ENCODE peak calls at places on chromosomes 6 and 20, in nine cellular contexts. B, M, K, L, F, C, T, O and R are unnamed samples.
A peak's percentile ranks its signal among the peaks of the same experiment; 100 is the strongest.

GRCh38 chr6:157681041-157681650 is 141.9 kb upstream of the SNX9 start:
- DNase-seq in M (no peak), T (no peak), K (peak; percentile 63), B (no peak), C (no peak), O (no peak), F (no peak), L (no peak), R (no peak)

GRCh38 chr6:41284726-41285125 is 1.8 kb downstream of the TREM1 start:
- DNase-seq in T (no peak), K (no peak), F (no peak), B (no peak), O (peak; percentile 33), M (no peak), L (no peak), C (no peak), R (no peak)

GRCh38 chr6:160254467-160255312 is 3.9 kb downstream of the SLC22A2 start:
- DNase-seq in O (no peak), B (no peak), F (no peak), K (no peak), L (no peak), M (no peak), T (no peak), C (no peak), R (no peak)

GRCh38 chr6:27139753-27140522 is 107.6 kb upstream of the PRSS16 start:
- DNase-seq in K (no peak), L (no peak), O (no peak), B (no peak), T (no peak), C (no peak), F (peak; percentile 50), M (no peak), R (no peak)

GRCh38 chr6:30361661-30362060 is 16.7 kb downstream of the RPP21 start:
- DNase-seq in T (no peak), C (no peak), L (no peak), O (no peak), K (no peak), M (no peak), F (no peak), B (no peak), R (no peak)

GRCh38 chr6:161618816-161619454 is 345.1 kb upstream of the AGPAT4 start:
- DNase-seq in M (peak; percentile 72), O (peak; percentile 79), T (no peak), K (peak; percentile 32), L (peak; percentile 31), F (peak; percentile 69), B (no peak), C (peak; percentile 7), R (no peak)

GRCh38 chr6:24666097-24666615 is 543 bp downstream of the TDP2 start:
- DNase-seq in B (no peak), K (peak; percentile 71), M (peak; percentile 54), L (peak; percentile 66), O (peak; percentile 60), T (no peak), C (no peak), F (no peak), R (no peak)

GRCh38 chr6:56637640-56638039 is 5.0 kb downstream of the DST start:
- DNase-seq in T (no peak), C (peak; percentile 61), K (peak; percentile 68), O (peak; percentile 55), M (peak; percentile 42), B (no peak), F (no peak), L (no peak), R (no peak)

GRCh38 chr20:62651285-62652021 is 9.2 kb downstream of the SLCO4A1 start:
- DNase-seq in C (no peak), B (no peak), L (no peak), M (no peak), T (peak; percentile 14), F (no peak), K (peak; percentile 68), O (no peak), R (no peak)

GRCh38 chr20:2467412-2467811 is 3.2 kb downstream of the SNRPB start:
- DNase-seq in T (no peak), O (no peak), F (no peak), C (no peak), L (no peak), K (no peak), B (no peak), M (no peak), R (no peak)

GRCh38 chr6:32406197-32406596 is 784 bp downstream of the BTNL2 start:
- DNase-seq in O (no peak), C (no peak), B (no peak), T (no peak), K (no peak), L (no peak), M (no peak), F (no peak), R (no peak)

GRCh38 chr20:25081730-25082497 is at the start of gene VSX1:
- DNase-seq in K (no peak), C (no peak), T (no peak), M (no peak), B (peak; percentile 65), F (peak; percentile 50), O (no peak), L (peak; percentile 36), R (peak; percentile 73)

GRCh38 chr20:58707770-58708169 is 15.2 kb downstream of the NPEPL1 start:
- DNase-seq in C (no peak), L (no peak), K (no peak), B (peak; percentile 40), M (no peak), T (no peak), F (no peak), O (no peak), R (no peak)

GRCh38 chr6:28544211-28544610 is 18.5 kb downstream of the GPX5 start:
- DNase-seq in B (no peak), O (no peak), F (peak; percentile 61), M (no peak), K (no peak), L (no peak), T (no peak), C (no peak), R (no peak)

GRCh38 chr6:50147371-50147770 is 97.6 kb upstream of the DEFB112 start:
- DNase-seq in M (no peak), F (no peak), T (no peak), C (no peak), O (no peak), K (no peak), L (no peak), B (no peak), R (no peak)

GRCh38 chr20:11067359-11067758 is 393.6 kb upstream of the JAG1 start:
- DNase-seq in L (no peak), B (no peak), O (no peak), C (no peak), F (no peak), M (no peak), T (no peak), K (peak; percentile 95), R (no peak)

GRCh38 chr6:15378864-15379263 is 133.0 kb downstream of the JARID2 start:
- DNase-seq in K (no peak), F (no peak), T (no peak), O (no peak), C (no peak), M (no peak), B (no peak), L (no peak), R (no peak)

GRCh38 chr6:1230689-1231605 is 81.0 kb upstream of the FOXQ1 start:
- DNase-seq in M (no peak), T (no peak), O (no peak), C (no peak), F (no peak), L (no peak), K (no peak), B (no peak), R (peak; percentile 49)

GRCh38 chr6:26484161-26484560 is 15.9 kb upstream of the BTN1A1 start:
- DNase-seq in M (no peak), C (no peak), O (no peak), B (no peak), K (no peak), F (no peak), T (no peak), L (no peak), R (no peak)

GRCh38 chr20:61315319-61315718 is 63.3 kb downstream of the CDH4 start:
- DNase-seq in F (no peak), B (no peak), C (no peak), O (no peak), M (no peak), L (no peak), T (no peak), K (no peak), R (no peak)

GRCh38 chr20:24497851-24498250 is 28.4 kb downstream of the SYNDIG1 start:
- DNase-seq in B (no peak), C (no peak), L (no peak), K (peak; percentile 92), M (no peak), F (no peak), O (no peak), T (no peak), R (no peak)

GRCh38 chr6:42428326-42429041 is 23.2 kb downstream of the TRERF1 start:
- DNase-seq in B (no peak), L (no peak), F (no peak), C (no peak), M (no peak), O (peak; percentile 84), T (no peak), K (no peak), R (peak; percentile 89)

GRCh38 chr20:63932606-63933160 is 23.5 kb downstream of the UCKL1 start:
- DNase-seq in F (no peak), L (no peak), B (no peak), T (no peak), C (no peak), K (no peak), M (no peak), O (no peak), R (no peak)

GRCh38 chr6:136011475-136011874 is 160.0 kb downstream of the PDE7B start:
- DNase-seq in F (no peak), K (no peak), L (no peak), C (no peak), B (no peak), T (no peak), M (no peak), O (peak; percentile 23), R (no peak)

GRCh38 chr6:4906942-4907300 is 96.9 kb downstream of the RPP40 start:
- DNase-seq in T (no peak), O (no peak), B (no peak), L (no peak), M (no peak), K (no peak), C (no peak), F (no peak), R (no peak)

GRCh38 chr6:41644297-41644879 is 6.1 kb downstream of the MDFI start:
- DNase-seq in L (no peak), B (no peak), F (no peak), C (no peak), K (peak; percentile 46), M (no peak), T (no peak), O (no peak), R (peak; percentile 86)

GRCh38 chr6:30124391-30124790 is 11.5 kb upstream of the TRIM31 start:
- DNase-seq in O (no peak), F (no peak), K (no peak), B (no peak), M (no peak), C (no peak), T (no peak), L (no peak), R (no peak)

GRCh38 chr20:62723351-62723750 is 14.7 kb downstream of the NTSR1 start:
- DNase-seq in K (no peak), O (no peak), L (no peak), M (no peak), T (no peak), B (no peak), C (no peak), F (no peak), R (no peak)